ENCODE peak calls at places on chromosomes 6 and 20, in four cellular contexts. One of them, this sample, is unnamed.

GRCh38 chr6:25968769-25969168 is 6.2 kb downstream of the TRIM38 start:
- DNase-seq in brain microvascular endothelial cell: no peak
- DNase-seq in IMR-90: peak
- DNase-seq in heart right ventricle: no peak
- DNase-seq in this sample: no peak

GRCh38 chr6:117549606-117550005 is 52.7 kb downstream of the GOPC start:
- DNase-seq in brain microvascular endothelial cell: no peak
- DNase-seq in IMR-90: no peak
- DNase-seq in heart right ventricle: no peak
- DNase-seq in this sample: no peak

GRCh38 chr6:75204959-75205775 is 686 bp downstream of the COL12A1 start:
- DNase-seq in brain microvascular endothelial cell: peak
- DNase-seq in IMR-90: peak
- DNase-seq in heart right ventricle: peak
- DNase-seq in this sample: no peak

GRCh38 chr6:168133186-168133585 is 54.2 kb upstream of the FRMD1 start:
- DNase-seq in brain microvascular endothelial cell: peak
- DNase-seq in IMR-90: peak
- DNase-seq in heart right ventricle: peak
- DNase-seq in this sample: no peak

GRCh38 chr6:113813207-113813606 is 43.9 kb upstream of the MARCKS start:
- DNase-seq in brain microvascular endothelial cell: peak
- DNase-seq in IMR-90: peak
- DNase-seq in heart right ventricle: no peak
- DNase-seq in this sample: no peak

GRCh38 chr6:37131104-37131959 is 38.6 kb upstream of the PIM1 start:
- DNase-seq in brain microvascular endothelial cell: no peak
- DNase-seq in IMR-90: no peak
- DNase-seq in heart right ventricle: peak
- DNase-seq in this sample: peak

GRCh38 chr6:88166901-88167624 is 916 bp upstream of the CNR1 start:
- DNase-seq in brain microvascular endothelial cell: no peak
- DNase-seq in IMR-90: no peak
- DNase-seq in heart right ventricle: no peak
- DNase-seq in this sample: no peak

GRCh38 chr6:4446982-4447381 is 311.6 kb upstream of the ECI2 start:
- DNase-seq in brain microvascular endothelial cell: peak
- DNase-seq in IMR-90: peak
- DNase-seq in heart right ventricle: no peak
- DNase-seq in this sample: no peak

GRCh38 chr6:113857565-113858066 is 471 bp downstream of the MARCKS start:
- DNase-seq in brain microvascular endothelial cell: no peak
- DNase-seq in IMR-90: no peak
- DNase-seq in heart right ventricle: peak
- DNase-seq in this sample: peak

GRCh38 chr6:80457044-80457933 is 350.8 kb downstream of the BCKDHB start:
- DNase-seq in brain microvascular endothelial cell: peak
- DNase-seq in IMR-90: peak
- DNase-seq in heart right ventricle: peak
- DNase-seq in this sample: peak

GRCh38 chr6:156870926-156871539 is 93.9 kb downstream of the ARID1B start:
- DNase-seq in brain microvascular endothelial cell: no peak
- DNase-seq in IMR-90: no peak
- DNase-seq in heart right ventricle: no peak
- DNase-seq in this sample: no peak

GRCh38 chr6:42629845-42630244 is 66.0 kb downstream of the UBR2 start:
- DNase-seq in brain microvascular endothelial cell: no peak
- DNase-seq in IMR-90: no peak
- DNase-seq in heart right ventricle: no peak
- DNase-seq in this sample: no peak

GRCh38 chr20:44734938-44735337 is 10.7 kb upstream of the KCNK15 start:
- DNase-seq in brain microvascular endothelial cell: peak
- DNase-seq in IMR-90: peak
- DNase-seq in heart right ventricle: no peak
- DNase-seq in this sample: no peak

GRCh38 chr6:149293244-149293643 is 24.3 kb upstream of the TAB2 start:
- DNase-seq in brain microvascular endothelial cell: no peak
- DNase-seq in IMR-90: no peak
- DNase-seq in heart right ventricle: no peak
- DNase-seq in this sample: no peak

GRCh38 chr20:11140359-11140758 is 466.6 kb upstream of the JAG1 start:
- DNase-seq in brain microvascular endothelial cell: peak
- DNase-seq in IMR-90: peak
- DNase-seq in heart right ventricle: no peak
- DNase-seq in this sample: no peak

GRCh38 chr20:57699395-57699794 is 10.4 kb downstream of the PMEPA1 start:
- DNase-seq in brain microvascular endothelial cell: no peak
- DNase-seq in IMR-90: no peak
- DNase-seq in heart right ventricle: no peak
- DNase-seq in this sample: no peak

GRCh38 chr6:138520463-138520862 is 21.2 kb upstream of the NHSL1 start:
- DNase-seq in brain microvascular endothelial cell: no peak
- DNase-seq in IMR-90: no peak
- DNase-seq in heart right ventricle: no peak
- DNase-seq in this sample: no peak

GRCh38 chr6:30814137-30815084 is 69.9 kb upstream of the DDR1 start:
- DNase-seq in brain microvascular endothelial cell: no peak
- DNase-seq in IMR-90: peak
- DNase-seq in heart right ventricle: no peak
- DNase-seq in this sample: no peak

GRCh38 chr6:149365197-149365596 is 34.9 kb upstream of the SUMO4 start:
- DNase-seq in brain microvascular endothelial cell: no peak
- DNase-seq in IMR-90: no peak
- DNase-seq in heart right ventricle: no peak
- DNase-seq in this sample: no peak

GRCh38 chr6:132252113-132252512 is 149.2 kb downstream of the MOXD1 start:
- DNase-seq in brain microvascular endothelial cell: no peak
- DNase-seq in IMR-90: no peak
- DNase-seq in heart right ventricle: no peak
- DNase-seq in this sample: no peak

GRCh38 chr20:38875170-38875993 is 50.8 kb upstream of the FAM83D start:
- DNase-seq in brain microvascular endothelial cell: no peak
- DNase-seq in IMR-90: no peak
- DNase-seq in heart right ventricle: peak
- DNase-seq in this sample: no peak

GRCh38 chr6:37141291-37142046 is 28.5 kb upstream of the PIM1 start:
- DNase-seq in brain microvascular endothelial cell: peak
- DNase-seq in IMR-90: peak
- DNase-seq in heart right ventricle: no peak
- DNase-seq in this sample: no peak

GRCh38 chr6:47147175-47147727 is 105.1 kb upstream of the ADGRF1 start:
- DNase-seq in brain microvascular endothelial cell: no peak
- DNase-seq in IMR-90: no peak
- DNase-seq in heart right ventricle: no peak
- DNase-seq in this sample: no peak

GRCh38 chr20:45230631-45231030 is 9.5 kb downstream of the SEMG2 start:
- DNase-seq in brain microvascular endothelial cell: no peak
- DNase-seq in IMR-90: no peak
- DNase-seq in heart right ventricle: no peak
- DNase-seq in this sample: no peak

GRCh38 chr6:141946502-141946901 is 186.2 kb upstream of the GJE1 start:
- DNase-seq in brain microvascular endothelial cell: no peak
- DNase-seq in IMR-90: no peak
- DNase-seq in heart right ventricle: no peak
- DNase-seq in this sample: no peak

GRCh38 chr6:1885576-1886003 is 275.9 kb downstream of the FOXC1 start:
- DNase-seq in brain microvascular endothelial cell: peak
- DNase-seq in IMR-90: no peak
- DNase-seq in heart right ventricle: no peak
- DNase-seq in this sample: no peak

GRCh38 chr6:130065616-130066015 is 47.2 kb downstream of the L3MBTL3 start:
- DNase-seq in brain microvascular endothelial cell: no peak
- DNase-seq in IMR-90: peak
- DNase-seq in heart right ventricle: no peak
- DNase-seq in this sample: no peak

GRCh38 chr6:6277418-6277817 is 43.0 kb downstream of the F13A1 start:
- DNase-seq in brain microvascular endothelial cell: no peak
- DNase-seq in IMR-90: no peak
- DNase-seq in heart right ventricle: no peak
- DNase-seq in this sample: no peak

GRCh38 chr20:64044484-64045247 is 4.8 kb downstream of the SOX18 start:
- DNase-seq in brain microvascular endothelial cell: no peak
- DNase-seq in IMR-90: peak
- DNase-seq in heart right ventricle: peak
- DNase-seq in this sample: no peak

GRCh38 chr6:166351715-166352285 is 9.5 kb upstream of the SFT2D1 start:
- DNase-seq in brain microvascular endothelial cell: no peak
- DNase-seq in IMR-90: no peak
- DNase-seq in heart right ventricle: peak
- DNase-seq in this sample: peak

GRCh38 chr6:167481527-167481926 is 156.6 kb downstream of the TTLL2 start:
- DNase-seq in brain microvascular endothelial cell: no peak
- DNase-seq in IMR-90: no peak
- DNase-seq in heart right ventricle: peak
- DNase-seq in this sample: no peak

GRCh38 chr6:115216835-115217234 is 843.9 kb downstream of the FRK start:
- DNase-seq in brain microvascular endothelial cell: no peak
- DNase-seq in IMR-90: no peak
- DNase-seq in heart right ventricle: no peak
- DNase-seq in this sample: no peak

GRCh38 chr6:53320964-53321363 is 27.8 kb downstream of the ELOVL5 start:
- DNase-seq in brain microvascular endothelial cell: no peak
- DNase-seq in IMR-90: no peak
- DNase-seq in heart right ventricle: no peak
- DNase-seq in this sample: no peak

GRCh38 chr6:53318429-53318828 is 30.3 kb downstream of the ELOVL5 start:
- DNase-seq in brain microvascular endothelial cell: no peak
- DNase-seq in IMR-90: no peak
- DNase-seq in heart right ventricle: no peak
- DNase-seq in this sample: no peak

GRCh38 chr6:53322188-53323029 is 26.3 kb downstream of the ELOVL5 start:
- DNase-seq in brain microvascular endothelial cell: no peak
- DNase-seq in IMR-90: peak
- DNase-seq in heart right ventricle: no peak
- DNase-seq in this sample: no peak

GRCh38 chr6:53317861-53318260 is 30.9 kb downstream of the ELOVL5 start:
- DNase-seq in brain microvascular endothelial cell: no peak
- DNase-seq in IMR-90: no peak
- DNase-seq in heart right ventricle: no peak
- DNase-seq in this sample: no peak

GRCh38 chr6:53321701-53322100 is 27.0 kb downstream of the ELOVL5 start:
- DNase-seq in brain microvascular endothelial cell: no peak
- DNase-seq in IMR-90: no peak
- DNase-seq in heart right ventricle: no peak
- DNase-seq in this sample: no peak
- H3K4me3 ChIP-seq in brain microvascular endothelial cell: no peak
- H3K4me3 ChIP-seq in IMR-90: no peak
- H3K4me3 ChIP-seq in heart right ventricle: no peak
- H3K4me3 ChIP-seq in this sample: no peak

GRCh38 chr6:18386302-18386976 is 711 bp upstream of the RNF144B start:
- DNase-seq in brain microvascular endothelial cell: no peak
- DNase-seq in IMR-90: peak
- DNase-seq in heart right ventricle: peak
- DNase-seq in this sample: peak
- H3K4me3 ChIP-seq in brain microvascular endothelial cell: peak
- H3K4me3 ChIP-seq in IMR-90: no peak
- H3K4me3 ChIP-seq in heart right ventricle: peak
- H3K4me3 ChIP-seq in this sample: peak

GRCh38 chr20:46458891-46459750 is 52.7 kb upstream of the ELMO2 start:
- DNase-seq in brain microvascular endothelial cell: no peak
- DNase-seq in IMR-90: no peak
- DNase-seq in heart right ventricle: no peak
- DNase-seq in this sample: no peak
- H3K4me3 ChIP-seq in brain microvascular endothelial cell: no peak
- H3K4me3 ChIP-seq in IMR-90: no peak
- H3K4me3 ChIP-seq in heart right ventricle: peak
- H3K4me3 ChIP-seq in this sample: no peak

GRCh38 chr6:28583463-28583862 is 57.8 kb downstream of the GPX5 start:
- DNase-seq in brain microvascular endothelial cell: no peak
- DNase-seq in IMR-90: no peak
- DNase-seq in heart right ventricle: no peak
- DNase-seq in this sample: no peak

GRCh38 chr6:28585335-28585734 is 59.7 kb downstream of the GPX5 start:
- DNase-seq in brain microvascular endothelial cell: peak
- DNase-seq in IMR-90: peak
- DNase-seq in heart right ventricle: no peak
- DNase-seq in this sample: no peak

GRCh38 chr6:28587011-28587745 is 61.5 kb downstream of the GPX5 start:
- DNase-seq in brain microvascular endothelial cell: peak
- DNase-seq in IMR-90: no peak
- DNase-seq in heart right ventricle: peak
- DNase-seq in this sample: peak

GRCh38 chr6:28587746-28588075 is 62.0 kb downstream of the GPX5 start:
- DNase-seq in brain microvascular endothelial cell: peak
- DNase-seq in IMR-90: no peak
- DNase-seq in heart right ventricle: no peak
- DNase-seq in this sample: no peak

GRCh38 chr6:28586273-28586672 is 60.6 kb downstream of the GPX5 start:
- DNase-seq in brain microvascular endothelial cell: no peak
- DNase-seq in IMR-90: no peak
- DNase-seq in heart right ventricle: no peak
- DNase-seq in this sample: no peak
- H3K4me3 ChIP-seq in brain microvascular endothelial cell: peak
- H3K4me3 ChIP-seq in IMR-90: no peak
- H3K4me3 ChIP-seq in heart right ventricle: peak
- H3K4me3 ChIP-seq in this sample: peak

GRCh38 chr6:95496769-95497426 is 80.4 kb upstream of the MANEA start:
- DNase-seq in brain microvascular endothelial cell: no peak
- DNase-seq in IMR-90: no peak
- DNase-seq in heart right ventricle: no peak
- DNase-seq in this sample: no peak
- H3K4me3 ChIP-seq in brain microvascular endothelial cell: no peak
- H3K4me3 ChIP-seq in IMR-90: no peak
- H3K4me3 ChIP-seq in heart right ventricle: no peak
- H3K4me3 ChIP-seq in this sample: no peak